ENCODE peak calls at places on chromosomes 5 and 9, in nine cellular contexts. One of them, this sample, is unnamed.

GRCh38 chr9:124886461-124886860 is 24.5 kb downstream of the ARPC5L start:
- DNase-seq in brain microvascular endothelial cell: no peak
- DNase-seq in lower leg skin: no peak
- DNase-seq in endothelial cell: no peak
- DNase-seq in uterus: no peak
- DNase-seq in neural crest cell: no peak
- DNase-seq in colonic mucosa: no peak
- DNase-seq in spleen: no peak
- DNase-seq in AG10803: no peak
- DNase-seq in this sample: no peak

GRCh38 chr9:89405832-89406231 is 87.5 kb downstream of the SECISBP2 start:
- DNase-seq in brain microvascular endothelial cell: no peak
- DNase-seq in lower leg skin: no peak
- DNase-seq in endothelial cell: no peak
- DNase-seq in uterus: no peak
- DNase-seq in neural crest cell: no peak
- DNase-seq in colonic mucosa: no peak
- DNase-seq in spleen: peak; percentile 91
- DNase-seq in AG10803: no peak
- DNase-seq in this sample: no peak

GRCh38 chr9:134782921-134783698 is 97.5 kb upstream of the FCN2 start:
- DNase-seq in brain microvascular endothelial cell: no peak
- DNase-seq in lower leg skin: no peak
- DNase-seq in endothelial cell: no peak
- DNase-seq in uterus: no peak
- DNase-seq in neural crest cell: no peak
- DNase-seq in colonic mucosa: no peak
- DNase-seq in spleen: no peak
- DNase-seq in AG10803: no peak
- DNase-seq in this sample: no peak

GRCh38 chr9:130890869-130891698 is 5.5 kb downstream of the QRFP start:
- DNase-seq in brain microvascular endothelial cell: no peak
- DNase-seq in lower leg skin: no peak
- DNase-seq in endothelial cell: no peak
- DNase-seq in uterus: no peak
- DNase-seq in neural crest cell: no peak
- DNase-seq in colonic mucosa: no peak
- DNase-seq in spleen: peak; percentile 63
- DNase-seq in AG10803: no peak
- DNase-seq in this sample: no peak

GRCh38 chr9:110939573-110939972 is 98.7 kb downstream of the LPAR1 start:
- DNase-seq in brain microvascular endothelial cell: no peak
- DNase-seq in lower leg skin: no peak
- DNase-seq in endothelial cell: no peak
- DNase-seq in uterus: no peak
- DNase-seq in neural crest cell: no peak
- DNase-seq in colonic mucosa: no peak
- DNase-seq in spleen: no peak
- DNase-seq in AG10803: no peak
- DNase-seq in this sample: no peak

GRCh38 chr9:36980148-36980974 is 53.7 kb downstream of the PAX5 start:
- DNase-seq in brain microvascular endothelial cell: no peak
- DNase-seq in lower leg skin: no peak
- DNase-seq in endothelial cell: no peak
- DNase-seq in uterus: no peak
- DNase-seq in neural crest cell: peak; percentile 22
- DNase-seq in colonic mucosa: no peak
- DNase-seq in spleen: no peak
- DNase-seq in AG10803: no peak
- DNase-seq in this sample: no peak

GRCh38 chr9:104872959-104873850 is 54.8 kb downstream of the ABCA1 start:
- DNase-seq in brain microvascular endothelial cell: peak; percentile 99
- DNase-seq in lower leg skin: peak; percentile 86
- DNase-seq in endothelial cell: peak; percentile 13
- DNase-seq in uterus: peak; percentile 61
- DNase-seq in neural crest cell: no peak
- DNase-seq in colonic mucosa: peak; percentile 32
- DNase-seq in spleen: no peak
- DNase-seq in AG10803: peak; percentile 95
- DNase-seq in this sample: no peak

GRCh38 chr9:123138156-123138555 is 104.7 kb downstream of the GPR21 start:
- DNase-seq in brain microvascular endothelial cell: no peak
- DNase-seq in lower leg skin: no peak
- DNase-seq in endothelial cell: no peak
- DNase-seq in uterus: no peak
- DNase-seq in neural crest cell: no peak
- DNase-seq in colonic mucosa: no peak
- DNase-seq in spleen: no peak
- DNase-seq in AG10803: no peak
- DNase-seq in this sample: no peak

GRCh38 chr5:76290321-76290757 is 112.7 kb upstream of the IQGAP2 start:
- DNase-seq in brain microvascular endothelial cell: no peak
- DNase-seq in lower leg skin: no peak
- DNase-seq in endothelial cell: no peak
- DNase-seq in uterus: no peak
- DNase-seq in neural crest cell: no peak
- DNase-seq in colonic mucosa: no peak
- DNase-seq in spleen: no peak
- DNase-seq in AG10803: no peak
- DNase-seq in this sample: no peak

GRCh38 chr9:33765411-33765810 is 29.9 kb upstream of the PRSS3 start:
- DNase-seq in brain microvascular endothelial cell: peak; percentile 76
- DNase-seq in lower leg skin: no peak
- DNase-seq in endothelial cell: no peak
- DNase-seq in uterus: no peak
- DNase-seq in neural crest cell: no peak
- DNase-seq in colonic mucosa: no peak
- DNase-seq in spleen: no peak
- DNase-seq in AG10803: no peak
- DNase-seq in this sample: no peak

GRCh38 chr5:133658327-133658726 is 46.0 kb upstream of the FSTL4 start:
- DNase-seq in brain microvascular endothelial cell: no peak
- DNase-seq in lower leg skin: no peak
- DNase-seq in endothelial cell: no peak
- DNase-seq in uterus: no peak
- DNase-seq in neural crest cell: no peak
- DNase-seq in colonic mucosa: no peak
- DNase-seq in spleen: no peak
- DNase-seq in AG10803: no peak
- DNase-seq in this sample: no peak
- TF ChIP-seq CTCF in brain microvascular endothelial cell: no peak
- TF ChIP-seq CTCF in lower leg skin: no peak
- TF ChIP-seq CTCF in endothelial cell: no peak
- TF ChIP-seq CTCF in uterus: no peak
- TF ChIP-seq CTCF in neural crest cell: no peak
- TF ChIP-seq CTCF in colonic mucosa: no peak
- TF ChIP-seq CTCF in spleen: no peak
- TF ChIP-seq CTCF in AG10803: no peak
- TF ChIP-seq CTCF in this sample: no peak

DNA sequence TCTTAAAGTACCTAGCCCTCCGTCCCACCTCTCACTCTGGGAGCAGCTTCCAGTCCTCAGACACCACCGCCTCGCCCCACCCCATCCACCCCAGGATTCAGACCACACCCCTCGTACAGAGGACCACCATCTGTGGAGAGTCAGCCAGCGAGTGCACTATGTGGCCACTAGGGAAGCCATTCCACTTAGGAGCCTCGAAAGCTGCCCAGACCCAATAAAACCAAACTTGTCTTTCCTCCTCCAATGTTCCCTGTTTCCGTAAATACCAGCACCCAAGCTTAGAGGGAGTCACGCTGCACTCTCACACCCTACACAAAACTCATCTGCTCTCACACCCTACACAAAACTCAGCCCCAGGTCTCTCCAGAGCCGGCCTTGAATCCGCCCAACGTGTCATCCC is 1.9 kb downstream of the GCNT4 start:
- DNase-seq in brain microvascular endothelial cell: no peak
- DNase-seq in lower leg skin: no peak
- DNase-seq in endothelial cell: peak; percentile 38
- DNase-seq in uterus: no peak
- DNase-seq in neural crest cell: peak; percentile 17
- DNase-seq in colonic mucosa: peak; percentile 27
- DNase-seq in spleen: peak; percentile 69
- DNase-seq in AG10803: peak; percentile 33
- DNase-seq in this sample: no peak
- TF ChIP-seq CTCF in brain microvascular endothelial cell: peak; percentile 70
- TF ChIP-seq CTCF in lower leg skin: no peak
- TF ChIP-seq CTCF in endothelial cell: no peak
- TF ChIP-seq CTCF in uterus: no peak
- TF ChIP-seq CTCF in neural crest cell: no peak
- TF ChIP-seq CTCF in colonic mucosa: no peak
- TF ChIP-seq CTCF in spleen: no peak
- TF ChIP-seq CTCF in AG10803: peak; percentile 46
- TF ChIP-seq CTCF in this sample: peak; percentile 11

GRCh38 chr9:21031091-21031817 is at the start of gene HACD4:
- DNase-seq in brain microvascular endothelial cell: peak; percentile 13
- DNase-seq in lower leg skin: peak; percentile 88
- DNase-seq in endothelial cell: peak; percentile 47
- DNase-seq in uterus: peak; percentile 61
- DNase-seq in neural crest cell: peak; percentile 26
- DNase-seq in colonic mucosa: peak; percentile 61
- DNase-seq in spleen: peak; percentile 94
- DNase-seq in AG10803: peak; percentile 36
- DNase-seq in this sample: no peak
- TF ChIP-seq CTCF in brain microvascular endothelial cell: no peak
- TF ChIP-seq CTCF in lower leg skin: no peak
- TF ChIP-seq CTCF in endothelial cell: no peak
- TF ChIP-seq CTCF in uterus: no peak
- TF ChIP-seq CTCF in neural crest cell: no peak
- TF ChIP-seq CTCF in colonic mucosa: no peak
- TF ChIP-seq CTCF in spleen: peak; percentile 25
- TF ChIP-seq CTCF in AG10803: no peak
- TF ChIP-seq CTCF in this sample: no peak

DNA sequence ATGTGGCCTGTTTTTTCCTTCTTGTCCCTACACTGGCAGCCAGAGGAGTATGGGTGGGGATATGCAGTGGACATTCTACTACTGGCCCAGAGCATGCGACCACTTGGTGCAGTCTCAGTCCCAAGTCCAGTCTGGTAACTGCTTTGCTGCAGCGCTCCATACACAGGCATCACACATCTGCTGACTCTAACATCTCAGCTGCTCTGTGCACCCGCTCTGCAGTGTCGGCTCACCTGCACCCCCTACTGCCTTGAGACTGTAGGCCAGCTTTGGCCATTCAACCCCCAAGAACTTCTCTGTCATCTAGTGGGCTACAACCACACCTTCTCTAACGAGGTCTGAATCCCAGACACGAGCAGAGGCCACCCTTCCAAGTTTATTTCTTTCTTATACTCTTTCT is 46.4 kb upstream of the SLCO6A1 start:
- DNase-seq in brain microvascular endothelial cell: peak; percentile 7
- DNase-seq in lower leg skin: no peak
- DNase-seq in endothelial cell: peak; percentile 64
- DNase-seq in uterus: no peak
- DNase-seq in neural crest cell: no peak
- DNase-seq in colonic mucosa: no peak
- DNase-seq in spleen: no peak
- DNase-seq in AG10803: no peak
- DNase-seq in this sample: no peak
- TF ChIP-seq CTCF in brain microvascular endothelial cell: peak; percentile 69
- TF ChIP-seq CTCF in lower leg skin: no peak
- TF ChIP-seq CTCF in endothelial cell: peak; percentile 53
- TF ChIP-seq CTCF in uterus: no peak
- TF ChIP-seq CTCF in neural crest cell: peak; percentile 46
- TF ChIP-seq CTCF in colonic mucosa: no peak
- TF ChIP-seq CTCF in spleen: no peak
- TF ChIP-seq CTCF in AG10803: peak; percentile 10
- TF ChIP-seq CTCF in this sample: no peak

GRCh38 chr5:77630246-77631165 is 8.0 kb downstream of the OTP start:
- DNase-seq in brain microvascular endothelial cell: no peak
- DNase-seq in lower leg skin: no peak
- DNase-seq in endothelial cell: peak; percentile 47
- DNase-seq in uterus: no peak
- DNase-seq in neural crest cell: no peak
- DNase-seq in colonic mucosa: peak; percentile 56
- DNase-seq in spleen: peak; percentile 87
- DNase-seq in AG10803: peak; percentile 12
- DNase-seq in this sample: no peak
- TF ChIP-seq CTCF in brain microvascular endothelial cell: peak; percentile 32
- TF ChIP-seq CTCF in lower leg skin: no peak
- TF ChIP-seq CTCF in endothelial cell: peak; percentile 17
- TF ChIP-seq CTCF in uterus: no peak
- TF ChIP-seq CTCF in neural crest cell: peak; percentile 50
- TF ChIP-seq CTCF in colonic mucosa: no peak
- TF ChIP-seq CTCF in spleen: peak; percentile 30
- TF ChIP-seq CTCF in AG10803: no peak
- TF ChIP-seq CTCF in this sample: no peak

DNA sequence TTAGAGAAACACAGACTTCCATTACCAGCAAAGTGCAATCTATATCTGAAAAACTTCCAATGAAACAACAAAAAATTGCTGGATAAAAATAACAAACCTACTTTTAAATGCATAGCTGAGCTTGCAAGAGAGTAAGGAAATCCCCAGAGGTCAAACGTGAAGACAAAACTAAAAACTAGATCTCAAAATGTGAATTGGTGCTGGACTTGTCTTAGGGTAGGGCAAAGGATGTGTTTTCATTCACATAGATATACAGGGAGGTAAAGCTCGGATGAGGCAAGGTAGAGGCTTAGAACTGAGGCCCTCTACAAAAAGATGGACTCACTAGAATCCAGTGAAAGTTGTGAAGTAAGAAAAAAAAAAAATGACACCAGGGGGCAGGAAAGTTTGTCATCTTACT is 13.6 kb upstream of the RASA1 start:
- DNase-seq in brain microvascular endothelial cell: no peak
- DNase-seq in lower leg skin: no peak
- DNase-seq in endothelial cell: no peak
- DNase-seq in uterus: no peak
- DNase-seq in neural crest cell: no peak
- DNase-seq in colonic mucosa: no peak
- DNase-seq in spleen: no peak
- DNase-seq in AG10803: no peak
- DNase-seq in this sample: no peak
- TF ChIP-seq CTCF in brain microvascular endothelial cell: no peak
- TF ChIP-seq CTCF in lower leg skin: no peak
- TF ChIP-seq CTCF in endothelial cell: no peak
- TF ChIP-seq CTCF in uterus: no peak
- TF ChIP-seq CTCF in neural crest cell: no peak
- TF ChIP-seq CTCF in colonic mucosa: no peak
- TF ChIP-seq CTCF in spleen: no peak
- TF ChIP-seq CTCF in AG10803: no peak
- TF ChIP-seq CTCF in this sample: no peak